ENCODE peak calls at places on chromosome 20, in nine cellular contexts. C, Z, S, O, W, N, D, G and M are unnamed samples.

GRCh38 chr20:1417273-1417672 is 24.4 kb upstream of the FKBP1A start:
- DNase-seq in W (no peak), G (peak), N (peak), Z (no peak), S (no peak), C (no peak), D (no peak), O (no peak), M (no peak)

GRCh38 chr20:53195882-53196610 is 223.9 kb downstream of the TSHZ2 start:
- DNase-seq in G (no peak), W (no peak), S (no peak), D (no peak), Z (no peak), O (no peak), C (no peak), N (peak), M (no peak)

GRCh38 chr20:38985603-38986170 is 23.5 kb downstream of the DHX35 start:
- DNase-seq in Z (peak), N (peak), G (peak), S (no peak), D (no peak), C (no peak), O (no peak), W (no peak), M (no peak)

GRCh38 chr20:20371133-20371532 is 3.2 kb downstream of the INSM1 start:
- DNase-seq in W (no peak), S (no peak), O (no peak), G (no peak), C (no peak), N (no peak), D (no peak), Z (no peak), M (no peak)

GRCh38 chr20:38651154-38651553 is 49.5 kb downstream of the ARHGAP40 start:
- DNase-seq in G (no peak), N (no peak), Z (no peak), D (no peak), W (no peak), C (no peak), O (no peak), S (no peak), M (no peak)

GRCh38 chr20:62739581-62740285 is 31.1 kb downstream of the NTSR1 start:
- DNase-seq in Z (peak), N (peak), D (no peak), G (peak), S (no peak), O (no peak), W (no peak), C (no peak), M (no peak)

GRCh38 chr20:31712112-31712553 is 10.5 kb downstream of the BCL2L1 start:
- DNase-seq in N (no peak), D (no peak), O (no peak), S (peak), W (no peak), G (no peak), Z (no peak), C (no peak), M (no peak)

GRCh38 chr20:35303382-35303734 is 11.1 kb upstream of the FAM83C start:
- DNase-seq in Z (no peak), S (no peak), N (no peak), D (no peak), O (no peak), W (no peak), G (no peak), C (no peak), M (no peak)

GRCh38 chr20:6103301-6103700 is 19.5 kb downstream of the FERMT1 start:
- DNase-seq in D (no peak), W (no peak), S (no peak), G (no peak), Z (no peak), N (no peak), C (no peak), O (no peak), M (no peak)

GRCh38 chr20:12327205-12327604 is 409.5 kb downstream of the BTBD3 start:
- DNase-seq in O (no peak), N (no peak), W (no peak), S (no peak), Z (no peak), C (no peak), G (no peak), D (no peak), M (no peak)

GRCh38 chr20:58536289-58536688 is 21.1 kb upstream of the APCDD1L start:
- DNase-seq in C (no peak), D (no peak), Z (no peak), G (no peak), N (no peak), O (no peak), S (no peak), W (no peak), M (no peak)

GRCh38 chr20:5608448-5609161 is 141.6 kb upstream of the SHLD1 start:
- DNase-seq in G (peak), S (no peak), Z (peak), N (no peak), O (no peak), W (no peak), C (no peak), D (no peak), M (no peak)

GRCh38 chr20:62658593-62659159 is 16.4 kb downstream of the SLCO4A1 start:
- DNase-seq in C (no peak), D (no peak), S (no peak), W (no peak), Z (no peak), O (no peak), G (no peak), N (no peak), M (no peak)

GRCh38 chr20:62875419-62876355 is 14.1 kb upstream of the TCFL5 start:
- DNase-seq in Z (peak), G (peak), C (peak), D (peak), O (peak), S (peak), N (peak), W (peak), M (no peak)

GRCh38 chr20:53950031-53950430 is 120.4 kb downstream of the BCAS1 start:
- DNase-seq in Z (no peak), O (no peak), S (no peak), D (no peak), G (no peak), C (no peak), N (no peak), W (no peak), M (no peak)

GRCh38 chr20:17992224-17992637 is 23.4 kb downstream of the MGME1 start:
- DNase-seq in O (no peak), C (no peak), W (no peak), Z (no peak), G (no peak), N (no peak), S (no peak), D (no peak), M (no peak)

GRCh38 chr20:4773736-4774135 is 52.0 kb downstream of the PRND start:
- DNase-seq in W (no peak), S (no peak), O (no peak), Z (no peak), C (no peak), N (no peak), D (no peak), G (no peak), M (no peak)

GRCh38 chr20:14127831-14128230 is 132.5 kb downstream of the MACROD2 start:
- DNase-seq in W (no peak), C (no peak), S (no peak), D (no peak), O (no peak), Z (no peak), N (no peak), G (no peak), M (no peak)

GRCh38 chr20:17594443-17594842 is 24.6 kb downstream of the DSTN start:
- DNase-seq in Z (no peak), S (no peak), G (no peak), D (no peak), C (no peak), W (no peak), N (peak), O (peak), M (no peak)

GRCh38 chr20:10573273-10573950 is 100.4 kb downstream of the JAG1 start:
- DNase-seq in C (no peak), Z (no peak), S (no peak), D (no peak), O (no peak), N (no peak), G (no peak), W (no peak), M (no peak)

GRCh38 chr20:54479138-54479906 is 3.9 kb downstream of the DOK5 start:
- DNase-seq in N (no peak), C (no peak), D (no peak), G (peak), Z (no peak), O (peak), W (no peak), S (no peak), M (peak)

GRCh38 chr20:10861086-10861485 is 187.3 kb upstream of the JAG1 start:
- DNase-seq in D (no peak), Z (no peak), G (peak), C (no peak), S (no peak), O (no peak), N (no peak), W (no peak), M (no peak)

GRCh38 chr20:32807706-32808105 is 12.0 kb upstream of the MAPRE1 start:
- DNase-seq in N (no peak), D (peak), S (no peak), W (no peak), O (peak), Z (no peak), C (no peak), G (no peak), M (no peak)

GRCh38 chr20:41087777-41088176 is 49.6 kb upstream of the PLCG1 start:
- DNase-seq in Z (no peak), O (no peak), W (no peak), N (no peak), G (no peak), S (no peak), C (no peak), D (no peak), M (no peak)

GRCh38 chr20:2652724-2653510 is 485 bp downstream of the NOP56 start:
- DNase-seq in S (peak), N (peak), O (peak), C (no peak), D (no peak), W (peak), G (no peak), Z (no peak), M (no peak)

GRCh38 chr20:41631826-41632225 is 13.6 kb upstream of the CHD6 start:
- DNase-seq in D (no peak), Z (no peak), G (peak), W (no peak), O (no peak), N (peak), S (no peak), C (no peak), M (no peak)

GRCh38 chr20:62908971-62909791 is 17.1 kb downstream of the DIDO1 start:
- DNase-seq in S (no peak), Z (no peak), G (no peak), C (no peak), D (no peak), N (no peak), W (no peak), O (no peak), M (no peak)

GRCh38 chr20:33664762-33665144 is 2.0 kb upstream of the ACTL10 start:
- DNase-seq in Z (no peak), W (no peak), C (peak), D (no peak), N (no peak), G (no peak), S (no peak), O (no peak), M (no peak)

GRCh38 chr20:40866056-40866455 is 162.6 kb upstream of the TOP1 start:
- DNase-seq in G (no peak), C (no peak), N (no peak), D (no peak), W (no peak), Z (no peak), O (no peak), S (no peak), M (no peak)

GRCh38 chr20:39897058-39897457 is 792.0 kb downstream of the MAFB start:
- DNase-seq in N (peak), W (no peak), O (no peak), C (no peak), G (no peak), Z (no peak), D (no peak), S (no peak), M (no peak)

GRCh38 chr20:25195962-25196700 is 619 bp downstream of the ENTPD6 start:
- DNase-seq in S (no peak), G (peak), O (peak), N (no peak), C (no peak), Z (peak), D (peak), W (peak), M (no peak)

GRCh38 chr20:25247100-25247665 is 702 bp upstream of the PYGB start:
- DNase-seq in Z (peak), W (peak), D (peak), N (peak), O (peak), C (peak), S (peak), G (peak), M (no peak)

GRCh38 chr20:21918398-21918797 is 212.9 kb downstream of the PAX1 start:
- DNase-seq in W (no peak), C (no peak), G (no peak), O (no peak), D (no peak), S (no peak), Z (no peak), N (no peak), M (no peak)

GRCh38 chr20:17856024-17856564 is 112.5 kb downstream of the SNX5 start:
- DNase-seq in S (no peak), G (peak), D (no peak), O (no peak), C (no peak), W (no peak), Z (no peak), N (no peak), M (no peak)

GRCh38 chr20:46057856-46058655 is 29.0 kb downstream of the SLC12A5 start:
- DNase-seq in G (no peak), O (peak), Z (no peak), C (peak), N (peak), S (peak), W (peak), D (peak), M (peak)